ENCODE peak calls at places on chromosomes 3 and 15, in six cellular contexts. L is HCT116, U is K562, O is GM12878, K is H1, E is HepG2. N is an unnamed sample. For H3K4me1, the result is how much of the 10 kb centered on the place peaks cover.

GRCh38 chr3:141812091-141812490 is 48.9 kb downstream of the GRK7 start:
- DNase-seq in L (no peak), U (no peak), O (no peak), K (no peak), E (no peak), N (no peak)

GRCh38 chr3:152458725-152459515 is 190.2 kb downstream of the MBNL1 start:
- DNase-seq in L (no peak), U (no peak), O (no peak), K (no peak), E (no peak), N (no peak)

GRCh38 chr3:195591220-195591619 is 7.5 kb upstream of the APOD start:
- DNase-seq in L (no peak), U (no peak), O (no peak), K (no peak), E (no peak), N (no peak)

GRCh38 chr3:42891042-42891441 is 14.9 kb upstream of the ZNF662 start:
- DNase-seq in L (no peak), U (no peak), O (no peak), K (no peak), E (no peak), N (peak)

GRCh38 chr3:66715806-66716205 is 215.0 kb upstream of the LRIG1 start:
- DNase-seq in L (no peak), U (no peak), O (no peak), K (no peak), E (no peak), N (no peak)

GRCh38 chr15:62209821-62210220 is 44.7 kb upstream of the C2CD4B start:
- DNase-seq in L (no peak), U (no peak), O (no peak), K (no peak), E (no peak), N (no peak)

GRCh38 chr3:115146418-115147328 is at the start of gene ZBTB20:
- DNase-seq in L (peak), U (peak), O (no peak), K (peak), E (peak), N (peak)

GRCh38 chr3:186181901-186182300 is 73.0 kb upstream of the ETV5 start:
- DNase-seq in L (no peak), U (no peak), O (no peak), K (no peak), E (no peak), N (no peak)

GRCh38 chr15:26191216-26191615 is 328.1 kb upstream of the ATP10A start:
- DNase-seq in L (no peak), U (no peak), O (no peak), K (no peak), E (no peak), N (no peak)

GRCh38 chr3:100265016-100265415 is 4.2 kb downstream of the TBC1D23 start:
- DNase-seq in L (no peak), U (no peak), O (no peak), K (no peak), E (no peak), N (no peak)

GRCh38 chr3:50371133-50371670 is 11.9 kb upstream of the TMEM115 start:
- DNase-seq in L (no peak), U (no peak), O (no peak), K (no peak), E (no peak), N (no peak)

GRCh38 chr3:4981688-4982494 is 2.7 kb downstream of the BHLHE40 start:
- DNase-seq in L (no peak), U (no peak), O (no peak), K (no peak), E (peak), N (no peak)

GRCh38 chr3:72163809-72164634 is 379.1 kb upstream of the PROK2 start:
- DNase-seq in L (no peak), U (peak), O (peak), K (no peak), E (no peak), N (no peak)

GRCh38 chr3:12158387-12159226 is at the start of gene TIMP4:
- DNase-seq in L (no peak), U (no peak), O (no peak), K (peak), E (peak), N (peak)

GRCh38 chr3:129596194-129597086 is 10.0 kb downstream of the PLXND1 start:
- DNase-seq in L (no peak), U (peak), O (no peak), K (no peak), E (peak), N (no peak)

GRCh38 chr3:57822686-57823085 is 66.6 kb downstream of the SLMAP start:
- DNase-seq in L (no peak), U (no peak), O (no peak), K (no peak), E (no peak), N (no peak)

GRCh38 chr15:80179025-80179759 is 26.4 kb downstream of the FAH start:
- DNase-seq in L (no peak), U (no peak), O (no peak), K (no peak), E (no peak), N (no peak)

DNA sequence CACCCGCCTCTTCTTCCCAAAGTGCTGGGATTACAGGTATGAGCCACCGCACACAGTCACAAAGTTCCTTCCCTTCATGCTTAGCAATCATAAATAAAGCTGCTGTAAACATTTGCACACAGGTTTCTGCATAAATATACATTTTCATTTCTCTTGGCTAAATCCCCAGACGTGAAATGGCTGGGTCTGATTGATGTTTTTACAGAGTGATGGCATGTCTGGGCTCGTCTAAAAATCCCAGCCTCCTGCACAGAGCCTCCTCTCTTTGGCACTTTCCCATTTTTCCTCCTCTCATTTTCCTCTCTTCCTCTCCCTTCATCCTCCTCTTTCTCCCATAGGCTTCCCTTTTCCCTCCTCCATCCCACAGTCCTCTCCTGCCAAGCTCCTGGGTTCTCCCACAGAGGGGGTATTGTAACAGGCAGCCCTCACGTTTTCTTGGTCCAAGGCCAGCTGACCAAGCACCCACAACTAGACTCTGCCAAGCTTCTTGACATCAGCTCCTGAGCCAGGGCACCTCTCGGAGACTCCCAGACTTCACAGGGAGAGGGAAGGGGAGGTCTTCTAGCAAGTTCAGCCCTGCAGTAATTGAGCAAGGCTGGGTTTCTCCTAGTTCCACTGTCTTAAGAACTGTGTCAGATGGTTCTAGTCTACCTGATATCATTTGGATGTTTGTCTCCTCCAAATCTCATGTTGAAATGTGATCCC is 10.5 kb upstream of the PLA2G4E start:
- DNase-seq in L (no peak), U (no peak), O (no peak), K (no peak), E (no peak), N (no peak)
- TF ChIP-seq ZNF274 in L (no peak), U (no peak), O (no peak), K (no peak), E (no peak), N (no peak)

GRCh38 chr15:45149060-45149459 is 19.3 kb downstream of the DUOX1 start:
- DNase-seq in L (no peak), U (no peak), O (no peak), K (no peak), E (no peak), N (no peak)
- H3K4me1 ChIP-seq in L (under half), U (under half), O (under half), K (under half), E (under half), N (under half)

DNA sequence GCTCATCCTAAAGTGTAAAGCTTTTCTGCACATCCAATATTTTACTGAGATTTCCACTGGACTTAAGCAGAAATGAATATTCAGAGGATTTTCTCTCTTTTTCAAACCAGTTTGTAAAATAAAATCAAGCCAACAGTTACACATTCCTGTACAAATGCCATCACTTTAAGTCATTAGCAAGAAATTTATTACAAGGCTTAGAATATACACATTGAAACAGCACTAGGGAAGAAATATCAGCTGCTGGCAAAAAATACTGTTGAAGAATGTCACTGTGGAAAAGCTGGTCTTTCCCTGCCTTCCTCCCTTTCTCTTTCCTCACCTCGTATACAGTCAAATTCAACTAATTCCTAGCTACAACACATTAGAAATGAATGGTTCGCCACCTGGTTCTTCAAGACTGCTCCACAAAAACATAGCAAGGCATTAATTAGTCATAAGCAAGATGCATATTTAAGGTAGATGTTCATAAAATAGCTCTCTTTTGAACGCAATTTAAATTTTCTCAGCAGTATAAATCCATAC is 21.3 kb downstream of the PLOD2 start:
- DNase-seq in L (no peak), U (no peak), O (no peak), K (no peak), E (no peak), N (no peak)
- TF ChIP-seq ZNF274 in L (no peak), U (no peak), O (no peak), K (no peak), E (no peak), N (no peak)

GRCh38 chr15:38688761-38689160 is 124.1 kb upstream of the RASGRP1 start:
- DNase-seq in L (no peak), U (no peak), O (no peak), K (no peak), E (no peak), N (no peak)
- H3K4me1 ChIP-seq in L (under half), U (under half), O (under half), K (under half), E (under half), N (under half)